ENCODE peak calls at places on chromosomes 1 and 21, in six cellular contexts. V, T, E, B, Q and R are unnamed samples.

GRCh38 chr1:153428073-153428638 is 11.8 kb downstream of the S100A7A start:
- DNase-seq in E (no peak), V (no peak), Q (no peak), B (no peak), T (no peak), R (no peak)

GRCh38 chr1:9356829-9357466 is 64.3 kb downstream of the SPSB1 start:
- DNase-seq in Q (no peak), V (no peak), E (no peak), B (no peak), T (no peak), R (no peak)

GRCh38 chr21:45297329-45297728 is 9.6 kb upstream of the POFUT2 start:
- DNase-seq in Q (no peak), T (peak), E (no peak), V (no peak), B (no peak), R (no peak)

GRCh38 chr1:38488162-38488898 is 371.2 kb downstream of the RRAGC start:
- DNase-seq in Q (no peak), E (no peak), T (no peak), B (no peak), V (no peak), R (no peak)

GRCh38 chr1:145696630-145696960 is 10.6 kb downstream of the PDZK1 start:
- DNase-seq in Q (no peak), T (no peak), V (no peak), E (no peak), B (no peak), R (no peak)

GRCh38 chr21:42093991-42094417 is 22.9 kb downstream of the UMODL1 start:
- DNase-seq in Q (peak), V (no peak), E (no peak), T (no peak), B (peak), R (no peak)

GRCh38 chr1:28517649-28517999 is 11.8 kb downstream of the RCC1 start:
- DNase-seq in E (peak), T (no peak), V (no peak), B (no peak), Q (peak), R (no peak)

GRCh38 chr21:34598931-34599400 is 15.9 kb downstream of the RCAN1 start:
- DNase-seq in E (no peak), Q (peak), B (no peak), T (no peak), V (no peak), R (no peak)

GRCh38 chr1:183101841-183102276 is 78.6 kb downstream of the LAMC1 start:
- DNase-seq in T (no peak), Q (no peak), E (peak), B (no peak), V (no peak), R (no peak)

GRCh38 chr1:66624412-66625060 is 90.6 kb downstream of the SGIP1 start:
- DNase-seq in B (no peak), Q (peak), E (no peak), V (no peak), T (no peak), R (no peak)

DNA sequence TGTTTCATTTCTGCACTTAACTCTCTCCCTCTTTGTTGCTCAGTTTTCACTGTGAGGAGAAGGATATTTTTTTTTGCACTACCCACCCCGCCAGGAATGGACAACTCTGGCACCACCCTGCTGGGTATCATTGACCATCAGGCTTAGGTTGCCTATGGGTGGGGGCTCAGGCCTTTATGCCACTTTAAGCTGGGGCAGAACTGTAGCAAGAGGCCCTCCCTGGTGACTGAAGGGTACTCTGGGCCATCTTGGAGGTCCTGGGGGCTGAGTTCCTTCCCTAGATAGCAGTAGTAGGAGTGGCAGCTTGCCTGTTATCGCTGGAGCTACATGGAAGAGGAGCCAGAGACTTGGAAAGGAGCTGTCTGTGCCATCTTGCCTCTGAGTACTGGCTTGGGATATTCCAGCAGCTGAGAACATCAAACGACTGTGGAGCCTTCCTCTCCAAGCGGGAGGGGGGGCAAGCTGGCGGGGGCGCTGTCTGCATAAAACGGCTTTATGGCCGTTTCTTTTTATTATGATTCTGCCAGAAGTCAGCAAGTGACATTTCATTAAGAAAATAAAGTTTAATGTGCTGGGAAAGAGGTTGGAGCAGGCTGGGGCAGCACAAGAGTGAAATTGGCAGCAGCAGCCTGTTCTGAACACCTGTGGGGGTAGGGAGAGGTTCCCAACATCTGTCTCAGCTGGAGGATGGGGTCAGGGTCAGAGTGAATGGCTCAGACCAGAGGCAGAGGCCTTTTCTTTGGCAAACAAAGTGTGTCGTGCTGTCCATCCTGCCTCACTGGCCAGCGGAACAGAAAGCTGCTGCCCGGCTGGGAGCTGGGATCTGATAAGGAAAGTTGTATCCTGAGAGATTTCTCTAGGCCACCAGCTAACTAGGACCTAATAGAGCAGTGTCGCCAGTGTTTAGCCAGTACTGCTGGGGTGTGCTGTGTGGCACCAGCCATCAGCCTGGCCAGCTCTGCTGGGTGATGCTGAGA is 32.9 kb downstream of the TMEM53 start:
- DNase-seq in E (no peak), V (no peak), B (peak), T (no peak), Q (no peak), R (no peak)
- H3K27ac ChIP-seq in E (no peak), V (no peak), B (no peak), T (no peak), Q (no peak), R (peak)

GRCh38 chr1:201904579-201904978 is 15.9 kb downstream of the SHISA4 start:
- DNase-seq in T (peak), E (peak), B (no peak), Q (peak), V (no peak), R (no peak)

GRCh38 chr1:201906336-201906735 is 17.6 kb downstream of the SHISA4 start:
- DNase-seq in E (no peak), V (no peak), Q (no peak), B (no peak), T (peak), R (no peak)

GRCh38 chr1:201905234-201905890 is 16.7 kb downstream of the SHISA4 start:
- DNase-seq in V (no peak), Q (no peak), T (peak), E (no peak), B (no peak), R (no peak)

GRCh38 chr1:201911827-201912571 is 23.3 kb downstream of the SHISA4 start:
- DNase-seq in E (peak), V (no peak), B (no peak), T (no peak), Q (no peak), R (no peak)

GRCh38 chr1:201907621-201908020 is 18.9 kb downstream of the SHISA4 start:
- DNase-seq in E (no peak), T (no peak), V (no peak), B (no peak), Q (no peak), R (no peak)
- H3K27ac ChIP-seq in E (no peak), T (peak), V (no peak), B (peak), Q (no peak), R (no peak)

GRCh38 chr1:14973773-14974172 is 179.8 kb upstream of the TMEM51 start:
- DNase-seq in E (no peak), T (no peak), Q (no peak), B (no peak), V (no peak), R (no peak)
- H3K27ac ChIP-seq in E (no peak), T (no peak), Q (no peak), B (no peak), V (no peak), R (no peak)

GRCh38 chr1:25476186-25477097 is 45.7 kb downstream of the MACO1 start:
- DNase-seq in T (no peak), V (no peak), B (no peak), Q (no peak), E (no peak), R (no peak)
- H3K27ac ChIP-seq in T (no peak), V (no peak), B (no peak), Q (no peak), E (no peak), R (no peak)